ENCODE peak calls at places on chromosome 4, in five cellular contexts. S is right lobe of liver, D is endodermal cell, T is ovary, G is tibial nerve. U is an unnamed sample.

GRCh38 chr4:119314356-119314755 is 7.6 kb downstream of the FABP2 start:
- DNase-seq in S (no peak), D (peak; percentile 56), T (no peak), G (no peak), U (no peak)

GRCh38 chr4:79935264-79935663 is 137.8 kb downstream of the ANTXR2 start:
- DNase-seq in S (no peak), D (no peak), T (no peak), G (no peak), U (no peak)

GRCh38 chr4:85825937-85826678 is 351.2 kb downstream of the ARHGAP24 start:
- DNase-seq in S (peak; percentile 65), D (peak; percentile 71), T (no peak), G (no peak), U (peak; percentile 50)

GRCh38 chr4:2042207-2042946 is 16.8 kb upstream of the NAT8L start:
- DNase-seq in S (no peak), D (peak; percentile 72), T (no peak), G (no peak), U (peak; percentile 49)

GRCh38 chr4:105808459-105809041 is 86.7 kb upstream of the NPNT start:
- DNase-seq in S (no peak), D (no peak), T (no peak), G (no peak), U (no peak)

GRCh38 chr4:5746829-5747745 is 36.1 kb downstream of the EVC start:
- DNase-seq in S (no peak), D (no peak), T (no peak), G (no peak), U (no peak)

GRCh38 chr4:1784395-1784788 is 8.7 kb upstream of the FGFR3 start:
- DNase-seq in S (no peak), D (no peak), T (no peak), G (no peak), U (no peak)

GRCh38 chr4:186727149-186727976 is 3.7 kb upstream of the FAT1 start:
- DNase-seq in S (no peak), D (no peak), T (no peak), G (no peak), U (no peak)

GRCh38 chr4:95761441-95761840 is 78.5 kb upstream of the PDHA2 start:
- DNase-seq in S (no peak), D (no peak), T (no peak), G (no peak), U (no peak)

GRCh38 chr4:175705407-175705806 is 106.7 kb downstream of the GPM6A start:
- DNase-seq in S (no peak), D (peak; percentile 73), T (no peak), G (no peak), U (no peak)

GRCh38 chr4:77006753-77007355 is 57.3 kb downstream of the SEPTIN11 start:
- DNase-seq in S (no peak), D (no peak), T (no peak), G (no peak), U (no peak)

GRCh38 chr4:185916231-185916630 is 104.2 kb upstream of the SORBS2 start:
- DNase-seq in S (no peak), D (no peak), T (no peak), G (no peak), U (no peak)

GRCh38 chr4:168437192-168437938 is 42.9 kb downstream of the DDX60L start:
- DNase-seq in S (no peak), D (no peak), T (no peak), G (no peak), U (no peak)

GRCh38 chr4:32768664-32769389 is 2048.7 kb downstream of the PCDH7 start:
- DNase-seq in S (no peak), D (no peak), T (no peak), G (no peak), U (no peak)

GRCh38 chr4:104015680-104016079 is 295.9 kb upstream of the TACR3 start:
- DNase-seq in S (no peak), D (peak; percentile 52), T (no peak), G (no peak), U (no peak)

GRCh38 chr4:14386196-14386595 is 616.1 kb upstream of the CPEB2 start:
- DNase-seq in S (no peak), D (no peak), T (no peak), G (no peak), U (no peak)

GRCh38 chr4:92864176-92864575 is 560.4 kb downstream of the GRID2 start:
- DNase-seq in S (no peak), D (no peak), T (no peak), G (no peak), U (no peak)

GRCh38 chr4:794911-795725 is 30.8 kb downstream of the CPLX1 start:
- DNase-seq in S (no peak), D (peak; percentile 66), T (no peak), G (peak; percentile 6), U (no peak)

GRCh38 chr4:37892641-37893040 is 1.8 kb downstream of the TBC1D1 start:
- DNase-seq in S (no peak), D (no peak), T (no peak), G (no peak), U (no peak)

GRCh38 chr4:6562931-6563901 is 11.8 kb upstream of the MAN2B2 start:
- DNase-seq in S (no peak), D (peak; percentile 80), T (no peak), G (no peak), U (no peak)

GRCh38 chr4:33187035-33187434 is 2466.9 kb downstream of the PCDH7 start:
- DNase-seq in S (no peak), D (no peak), T (no peak), G (no peak), U (no peak)

GRCh38 chr4:185637162-185637875 is 102.0 kb upstream of the PDLIM3 start:
- DNase-seq in S (no peak), D (no peak), T (no peak), G (no peak), U (no peak)

GRCh38 chr4:29047341-29048041 is 1672.7 kb upstream of the PCDH7 start:
- DNase-seq in S (no peak), D (no peak), T (no peak), G (no peak), U (no peak)

GRCh38 chr4:146640021-146640425 is 1.3 kb downstream of the POU4F2 start:
- DNase-seq in S (no peak), D (no peak), T (no peak), G (no peak), U (no peak)

GRCh38 chr4:187606581-187606980 is 389.0 kb upstream of the ZFP42 start:
- DNase-seq in S (no peak), D (peak; percentile 76), T (no peak), G (no peak), U (no peak)

GRCh38 chr4:1986578-1987210 is 22.1 kb downstream of the NELFA start:
- DNase-seq in S (no peak), D (no peak), T (no peak), G (no peak), U (no peak)

GRCh38 chr4:38821739-38822138 is 17.1 kb upstream of the TLR1 start:
- DNase-seq in S (no peak), D (no peak), T (no peak), G (no peak), U (no peak)

GRCh38 chr4:73187325-73187724 is 71.3 kb downstream of the ANKRD17 start:
- DNase-seq in S (no peak), D (no peak), T (no peak), G (no peak), U (no peak)

GRCh38 chr4:89788243-89789072 is 48.5 kb downstream of the SNCA start:
- DNase-seq in S (no peak), D (no peak), T (peak; percentile 33), G (no peak), U (no peak)

GRCh38 chr4:130478406-130478805 is 1382.5 kb downstream of the C4orf33 start:
- DNase-seq in S (no peak), D (peak; percentile 46), T (no peak), G (no peak), U (no peak)

GRCh38 chr4:498328-498919 is 532 bp downstream of the ZNF721 start:
- DNase-seq in S (no peak), D (no peak), T (no peak), G (no peak), U (no peak)

GRCh38 chr4:18533262-18533775 is 511.8 kb upstream of the LCORL start:
- DNase-seq in S (no peak), D (no peak), T (no peak), G (no peak), U (no peak)

GRCh38 chr4:157128395-157128794 is 52.4 kb downstream of the GLRB start:
- DNase-seq in S (no peak), D (no peak), T (no peak), G (no peak), U (no peak)

GRCh38 chr4:40046311-40046980 is 10.2 kb upstream of the N4BP2 start:
- DNase-seq in S (peak; percentile 90), D (no peak), T (peak; percentile 19), G (no peak), U (peak; percentile 82)

GRCh38 chr4:189660737-189661330 is 279.8 kb upstream of the FRG1 start:
- DNase-seq in S (no peak), D (no peak), T (peak; percentile 78), G (no peak), U (no peak)

GRCh38 chr4:99390060-99390459 is 37.5 kb upstream of the ADH1C start:
- DNase-seq in S (no peak), D (no peak), T (no peak), G (no peak), U (no peak)

GRCh38 chr4:48138511-48138910 is 4.5 kb upstream of the TXK start:
- DNase-seq in S (no peak), D (no peak), T (no peak), G (no peak), U (no peak)

GRCh38 chr4:142850478-142850877 is 4.4 kb upstream of the INPP4B start:
- DNase-seq in S (no peak), D (no peak), T (no peak), G (no peak), U (no peak)
- TF ChIP-seq CTCF in S (no peak), D (peak; percentile 73), T (no peak), G (peak; percentile 9), U (no peak)

GRCh38 chr4:25367877-25368276 is 9.2 kb upstream of the ANAPC4 start:
- DNase-seq in S (no peak), D (no peak), T (no peak), G (no peak), U (no peak)
- H3K27ac ChIP-seq in S (no peak overlapping the region), D (no peak overlapping the region), T (no peak overlapping the region), G (no peak overlapping the region), U (no peak overlapping the region)

GRCh38 chr4:110516106-110516922 is 40.4 kb downstream of the ENPEP start:
- DNase-seq in S (peak; percentile 85), D (peak; percentile 94), T (peak; percentile 66), G (peak; percentile 21), U (peak; percentile 86)
- H3K4me3 ChIP-seq in S (peak overlapping the region; percentile 41), D (no peak overlapping the region), T (peak overlapping the region; percentile 30), G (peak overlapping the region; percentile 46), U (peak overlapping the region; percentile 39)

GRCh38 chr4:78588894-78589545 is 37.5 kb downstream of the ANXA3 start:
- DNase-seq in S (no peak), D (no peak), T (no peak), G (no peak), U (no peak)

GRCh38 chr4:78596111-78596742 is 44.7 kb downstream of the ANXA3 start:
- DNase-seq in S (no peak), D (no peak), T (no peak), G (no peak), U (peak; percentile 41)

GRCh38 chr4:78591404-78591803 is 39.8 kb downstream of the ANXA3 start:
- DNase-seq in S (no peak), D (no peak), T (no peak), G (no peak), U (no peak)

GRCh38 chr4:78592104-78592783 is 40.7 kb downstream of the ANXA3 start:
- DNase-seq in S (no peak), D (peak; percentile 71), T (no peak), G (no peak), U (no peak)
- TF ChIP-seq CTCF in S (no peak), D (peak; percentile 82), T (no peak), G (no peak), U (no peak)

GRCh38 chr4:183057255-183057654 is 41.8 kb upstream of the WWC2 start:
- DNase-seq in S (no peak), D (no peak), T (no peak), G (no peak), U (no peak)
- H3K27ac ChIP-seq in S (no peak overlapping the region), D (no peak overlapping the region), T (no peak overlapping the region), G (no peak overlapping the region), U (no peak overlapping the region)

U was measured in stomach.